ENCODE peak calls at places on chromosomes 12 and 14, in seven cellular contexts. E is ELR, J is right lobe of liver, M is astrocyte of the spinal cord, B is mesenchymal stem cell, N is AG04450, Q is adipocyte. X is an unnamed sample.

GRCh38 chr12:1575287-1575798 is 19.0 kb downstream of the FBXL14 start:
- DNase-seq in E (no peak), J (no peak), M (peak), B (peak), N (no peak), Q (no peak), X (no peak)

GRCh38 chr14:103194256-103195045 is 71.2 kb downstream of the TNFAIP2 start:
- DNase-seq in E (peak), J (no peak), M (no peak), B (peak), N (peak), Q (peak), X (no peak)

GRCh38 chr12:24770851-24771250 is 178.1 kb downstream of the BCAT1 start:
- DNase-seq in E (no peak), J (no peak), M (no peak), B (peak), N (no peak), Q (no peak), X (no peak)

GRCh38 chr12:470133-470532 is 10.4 kb downstream of the B4GALNT3 start:
- DNase-seq in E (no peak), J (no peak), M (no peak), B (no peak), N (no peak), Q (no peak), X (no peak)

GRCh38 chr14:98819132-98819866 is 452.7 kb downstream of the BCL11B start:
- DNase-seq in E (no peak), J (no peak), M (no peak), B (no peak), N (no peak), Q (no peak), X (peak)

GRCh38 chr12:107560194-107560905 is 125.2 kb upstream of the PWP1 start:
- DNase-seq in E (peak), J (no peak), M (no peak), B (no peak), N (no peak), Q (no peak), X (no peak)

GRCh38 chr12:107277850-107278249 is 184.5 kb upstream of the CRY1 start:
- DNase-seq in E (peak), J (no peak), M (peak), B (no peak), N (peak), Q (peak), X (no peak)

GRCh38 chr14:20434701-20435453 is 1.1 kb downstream of the KLHL33 start:
- DNase-seq in E (no peak), J (no peak), M (peak), B (no peak), N (no peak), Q (no peak), X (no peak)

GRCh38 chr14:85634205-85634604 is 104.3 kb downstream of the FLRT2 start:
- DNase-seq in E (no peak), J (no peak), M (peak), B (no peak), N (no peak), Q (peak), X (no peak)

GRCh38 chr12:48004039-48004940 is at the start of gene COL2A1:
- DNase-seq in E (peak), J (no peak), M (peak), B (peak), N (no peak), Q (peak), X (peak)

GRCh38 chr14:89701079-89702043 is 253.2 kb downstream of the EFCAB11 start:
- DNase-seq in E (peak), J (peak), M (peak), B (peak), N (peak), Q (peak), X (peak)

GRCh38 chr12:121632069-121632970 is 6.0 kb downstream of the ORAI1 start:
- DNase-seq in E (no peak), J (no peak), M (no peak), B (peak), N (no peak), Q (no peak), X (no peak)

GRCh38 chr12:104456950-104457745 is 400 bp downstream of the CHST11 start:
- DNase-seq in E (peak), J (peak), M (peak), B (peak), N (peak), Q (peak), X (peak)

GRCh38 chr12:77847665-77848431 is 17.2 kb downstream of the NAV3 start:
- DNase-seq in E (peak), J (no peak), M (peak), B (peak), N (peak), Q (peak), X (no peak)

GRCh38 chr14:104638190-104638589 is 33.6 kb upstream of the TMEM179 start:
- DNase-seq in E (no peak), J (no peak), M (no peak), B (no peak), N (no peak), Q (no peak), X (no peak)

GRCh38 chr12:92030618-92031017 is 115.0 kb downstream of the BTG1 start:
- DNase-seq in E (no peak), J (no peak), M (peak), B (peak), N (no peak), Q (peak), X (no peak)

GRCh38 chr14:31884776-31885379 is 192.2 kb upstream of the ARHGAP5 start:
- DNase-seq in E (peak), J (no peak), M (peak), B (no peak), N (no peak), Q (peak), X (no peak)

GRCh38 chr12:5379737-5380496 is 52.0 kb upstream of the NTF3 start:
- DNase-seq in E (no peak), J (no peak), M (peak), B (no peak), N (no peak), Q (no peak), X (no peak)

GRCh38 chr12:52655720-52656124 is 3.7 kb upstream of the KRT2 start:
- DNase-seq in E (peak), J (no peak), M (no peak), B (no peak), N (no peak), Q (no peak), X (peak)

GRCh38 chr14:54881761-54882401 is 20.7 kb downstream of the GCH1 start:
- DNase-seq in E (peak), J (no peak), M (peak), B (peak), N (no peak), Q (peak), X (no peak)

GRCh38 chr12:52645120-52645761 is 6.8 kb downstream of the KRT2 start:
- DNase-seq in E (no peak), J (no peak), M (no peak), B (no peak), N (no peak), Q (no peak), X (no peak)

GRCh38 chr14:89915114-89915878 is 39.2 kb downstream of the EFCAB11 start:
- DNase-seq in E (peak), J (no peak), M (peak), B (peak), N (no peak), Q (peak), X (peak)

GRCh38 chr14:100900837-100901390 is 2.6 kb downstream of the RTL1 start:
- DNase-seq in E (no peak), J (no peak), M (no peak), B (peak), N (no peak), Q (no peak), X (peak)

GRCh38 chr12:47772094-47772660 is 861 bp upstream of the SLC48A1 start:
- DNase-seq in E (no peak), J (no peak), M (no peak), B (no peak), N (no peak), Q (no peak), X (no peak)

GRCh38 chr14:76309572-76310551 is 66.1 kb upstream of the ESRRB start:
- DNase-seq in E (no peak), J (no peak), M (no peak), B (no peak), N (no peak), Q (no peak), X (no peak)

GRCh38 chr12:131844656-131845055 is 16.5 kb downstream of the MMP17 start:
- DNase-seq in E (no peak), J (no peak), M (no peak), B (no peak), N (no peak), Q (no peak), X (peak)

GRCh38 chr14:41062826-41063225 is 543.9 kb upstream of the LRFN5 start:
- DNase-seq in E (no peak), J (no peak), M (peak), B (peak), N (no peak), Q (no peak), X (no peak)

GRCh38 chr14:88849717-88850116 is 25.3 kb downstream of the TTC8 start:
- DNase-seq in E (no peak), J (no peak), M (no peak), B (no peak), N (no peak), Q (peak), X (no peak)

GRCh38 chr14:80087411-80087810 is 123.9 kb downstream of the DIO2 start:
- DNase-seq in E (no peak), J (no peak), M (no peak), B (no peak), N (no peak), Q (no peak), X (peak)

GRCh38 chr12:67366530-67367196 is 97.5 kb downstream of the CAND1 start:
- DNase-seq in E (peak), J (no peak), M (peak), B (peak), N (peak), Q (peak), X (no peak)

GRCh38 chr12:51222461-51222860 is 4.6 kb upstream of the POU6F1 start:
- DNase-seq in E (no peak), J (no peak), M (no peak), B (no peak), N (no peak), Q (no peak), X (no peak)

GRCh38 chr14:89139404-89140247 is 277.4 kb downstream of the FOXN3 start:
- DNase-seq in E (no peak), J (no peak), M (no peak), B (no peak), N (no peak), Q (no peak), X (no peak)

GRCh38 chr14:90644882-90645281 is 171.3 kb downstream of the TTC7B start:
- DNase-seq in E (peak), J (no peak), M (no peak), B (peak), N (peak), Q (peak), X (no peak)

X was measured in pancreas.